ENCODE peak calls at places on chromosomes 16 and 17, in four cellular contexts. T is H1, F is HepG2, Y is K562. G is an unnamed sample.

GRCh38 chr17:74290340-74290739 is 16.3 kb downstream of the DNAI2 start:
- DNase-seq in F (no peak), Y (peak; percentile 44), T (no peak), G (no peak)

GRCh38 chr16:87457051-87457611 is 35.7 kb downstream of the ZCCHC14 start:
- DNase-seq in Y (no peak), T (no peak), F (no peak), G (no peak)

GRCh38 chr16:85984947-85985451 is 86.0 kb downstream of the IRF8 start:
- DNase-seq in F (no peak), T (no peak), Y (no peak), G (no peak)

GRCh38 chr17:32805029-32805976 is 71.6 kb downstream of the MYO1D start:
- DNase-seq in F (no peak), Y (no peak), T (no peak), G (no peak)

GRCh38 chr16:17461951-17462729 is 8.6 kb downstream of the XYLT1 start:
- DNase-seq in T (no peak), F (no peak), Y (no peak), G (no peak)

GRCh38 chr17:71378036-71378435 is 742.8 kb upstream of the SOX9 start:
- DNase-seq in Y (no peak), F (no peak), T (no peak), G (no peak)

GRCh38 chr17:29562615-29563014 is 4.2 kb downstream of the ABHD15 start:
- DNase-seq in F (no peak), Y (no peak), T (peak; percentile 36), G (no peak)

GRCh38 chr17:15180121-15180561 is 85.0 kb downstream of the PMP22 start:
- DNase-seq in Y (no peak), F (no peak), T (peak; percentile 52), G (no peak)

GRCh38 chr16:86895609-86896008 is 317.3 kb downstream of the FOXL1 start:
- DNase-seq in F (no peak), Y (no peak), T (no peak), G (no peak)

GRCh38 chr17:1467898-1468492 is 12.0 kb upstream of the CRK start:
- DNase-seq in Y (no peak), F (peak; percentile 92), T (no peak), G (no peak)

GRCh38 chr17:77332034-77332971 is 191.5 kb downstream of the SEC14L1 start:
- DNase-seq in Y (no peak), F (no peak), T (no peak), G (no peak)

GRCh38 chr17:32831223-32831622 is 45.7 kb downstream of the MYO1D start:
- DNase-seq in F (no peak), Y (no peak), T (no peak), G (no peak)

GRCh38 chr17:6323626-6324356 is 111.1 kb downstream of the AIPL1 start:
- DNase-seq in T (no peak), Y (peak; percentile 26), F (no peak), G (no peak)

GRCh38 chr17:965311-965989 is 14.1 kb downstream of the NXN start:
- DNase-seq in Y (no peak), T (no peak), F (no peak), G (no peak)

GRCh38 chr16:14181371-14182050 is 110.4 kb downstream of the MRTFB start:
- DNase-seq in F (no peak), Y (no peak), T (no peak), G (no peak)

GRCh38 chr17:45430006-45430737 is 2.5 kb downstream of the ARHGAP27 start:
- DNase-seq in Y (no peak), F (no peak), T (no peak), G (no peak)

GRCh38 chr17:45433136-45433535 is 466 bp upstream of the ARHGAP27 start:
- DNase-seq in F (no peak), T (no peak), Y (no peak), G (no peak)

GRCh38 chr17:45432405-45433113 is at the start of gene ARHGAP27:
- DNase-seq in T (peak; percentile 76), F (no peak), Y (no peak), G (no peak)

GRCh38 chr17:45430738-45431530 is 1.7 kb downstream of the ARHGAP27 start:
- DNase-seq in F (no peak), Y (no peak), T (peak; percentile 77), G (no peak)

DNA sequence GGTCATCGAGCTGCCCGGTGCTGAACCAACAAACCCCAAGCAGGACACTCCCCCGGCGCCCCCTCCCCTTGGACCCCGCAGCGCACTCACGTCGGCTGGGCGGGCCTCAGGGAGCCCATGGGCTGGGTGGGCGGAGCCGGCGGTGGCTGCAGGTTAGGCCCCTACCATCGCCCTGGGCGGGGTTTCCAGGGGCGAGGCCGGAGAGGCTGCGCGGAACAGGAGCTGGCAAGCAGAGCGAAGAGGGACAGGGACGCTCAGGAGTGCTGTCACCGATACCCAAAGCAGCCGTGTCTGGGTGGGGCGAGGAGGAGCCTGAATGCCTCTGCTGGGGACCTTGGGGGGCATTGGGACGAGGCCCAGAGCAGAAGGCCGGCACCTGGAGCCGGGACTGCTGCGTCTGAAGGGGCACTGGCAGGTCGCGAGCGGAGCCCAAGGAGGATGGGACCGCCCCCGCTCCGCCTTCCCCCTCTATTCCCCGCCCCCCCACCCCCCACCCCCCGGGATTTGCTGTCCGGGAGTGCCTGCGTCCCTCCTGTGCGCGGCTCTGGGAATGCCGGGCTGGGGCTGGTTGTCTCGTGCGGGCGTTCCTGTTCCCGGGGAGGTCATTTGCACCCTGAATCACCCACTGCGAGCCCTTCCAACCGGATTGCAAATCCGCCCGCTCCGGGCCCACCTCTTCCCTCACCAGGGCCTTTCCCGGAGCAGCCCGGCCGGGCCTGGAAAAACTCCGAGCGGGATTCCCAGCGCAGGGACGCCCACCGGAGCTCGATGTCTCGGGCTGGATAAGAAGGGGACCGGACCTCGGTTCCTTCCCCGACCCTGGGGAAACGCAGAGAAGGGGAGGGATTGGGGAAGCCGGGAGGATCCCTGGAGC is 902 bp downstream of the ARHGAP27 start:
- DNase-seq in Y (peak; percentile 93), T (peak; percentile 95), F (peak; percentile 76), G (no peak)
- TF ChIP-seq TAF1 in Y (no peak), T (no peak), F (no peak), G (no peak)

DNA sequence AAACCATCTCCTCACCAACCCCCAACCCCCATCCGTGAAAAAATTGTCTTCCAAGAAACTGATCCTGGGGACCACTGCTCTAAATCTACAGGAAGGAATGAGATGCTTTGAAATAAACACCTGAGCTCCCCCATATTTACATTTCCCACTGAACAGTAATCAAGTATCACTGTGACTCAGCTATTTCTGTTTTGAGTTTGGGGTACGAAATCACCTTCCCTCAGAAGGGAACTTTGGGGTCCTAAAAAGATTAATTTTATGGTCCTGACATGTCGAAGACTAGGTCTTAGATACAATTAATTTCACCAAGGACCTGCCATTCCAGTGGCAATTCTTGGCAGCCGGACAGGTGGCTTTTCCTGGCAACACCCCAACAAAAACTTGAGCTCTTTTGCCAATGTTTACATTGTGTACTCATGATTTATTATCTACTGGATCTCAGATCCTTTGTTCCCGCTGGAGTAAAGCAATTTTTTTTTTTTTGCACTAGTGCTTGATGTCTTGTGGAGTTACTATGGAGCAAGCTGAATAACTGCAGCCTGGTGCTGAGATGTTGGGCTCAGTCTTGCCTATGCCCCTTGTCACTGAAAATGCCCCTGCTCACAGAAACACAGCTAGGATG is 14.3 kb downstream of the SLFN5 start:
- DNase-seq in T (no peak), F (peak; percentile 7), Y (no peak), G (no peak)
- TF ChIP-seq KDM1A in T (no peak), F (no peak), Y (no peak), G (no peak)

GRCh38 chr17:81334419-81334896 is 39.4 kb upstream of the SLC38A10 start:
- DNase-seq in T (no peak), Y (no peak), F (no peak), G (no peak)
- TF ChIP-seq TAF1 in T (no peak), Y (no peak), F (no peak), G (no peak)

GRCh38 chr16:71230122-71230845 is at the start of gene HYDIN:
- DNase-seq in Y (peak; percentile 78), F (peak; percentile 15), T (peak; percentile 96), G (no peak)
- TF ChIP-seq KDM1A in Y (no peak), F (no peak), T (no peak), G (no peak)

DNA sequence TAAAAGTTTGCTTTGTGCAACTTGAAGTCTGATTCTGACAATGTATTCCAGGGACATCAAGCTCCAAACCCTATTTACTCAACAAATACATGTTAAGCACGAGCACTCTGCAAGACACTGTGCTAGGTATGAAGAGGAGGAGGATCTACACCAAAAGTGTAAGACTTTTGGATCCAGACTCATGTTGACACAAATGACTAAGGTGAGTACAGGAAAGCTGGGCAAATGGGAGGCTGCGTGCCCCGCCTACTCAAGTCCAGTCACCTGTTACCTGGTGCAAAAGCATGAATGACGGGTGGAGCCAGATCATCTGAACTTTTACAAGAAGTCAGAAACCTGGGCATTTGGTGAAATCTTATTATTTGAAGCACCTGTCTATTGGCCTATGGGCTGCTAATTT is 120.7 kb downstream of the ABCC12 start:
- DNase-seq in T (no peak), F (no peak), Y (no peak), G (no peak)
- TF ChIP-seq TAF1 in T (no peak), F (no peak), Y (no peak), G (no peak)